ENCODE peak calls at places on chromosomes 1 and 21, in nine cellular contexts. L is GM23338, Q is HCT116, W is GM23248, V is OCI-LY7, C is SK-N-SH, U is neural progenitor cell, D is PC-3, P is MM.1S. O is an unnamed sample.
A peak's percentile ranks its signal among the peaks of the same experiment; 100 is the strongest.

GRCh38 chr1:57422271-57423134 is 1.4 kb downstream of the DAB1 start:
- DNase-seq in L (peak; percentile 81), Q (no peak), W (peak; percentile 40), V (no peak), C (peak; percentile 73), U (peak; percentile 80), D (no peak), P (no peak), O (peak; percentile 65)

GRCh38 chr1:85850238-85850637 is 142.0 kb upstream of the ZNHIT6 start:
- DNase-seq in L (peak; percentile 6), Q (peak; percentile 84), W (peak; percentile 94), V (no peak), C (no peak), U (no peak), D (peak; percentile 96), P (peak; percentile 74), O (peak; percentile 12)

GRCh38 chr1:14704846-14705245 is 106.4 kb downstream of the KAZN start:
- DNase-seq in L (no peak), Q (no peak), W (no peak), V (no peak), C (no peak), U (no peak), D (peak; percentile 38), P (peak; percentile 16), O (no peak)

GRCh38 chr1:2629627-2630497 is 3.0 kb downstream of the MMEL1 start:
- DNase-seq in L (no peak), Q (no peak), W (no peak), V (no peak), C (no peak), U (no peak), D (no peak), P (no peak), O (no peak)

GRCh38 chr1:62241357-62242131 is 46.9 kb downstream of the L1TD1 start:
- DNase-seq in L (no peak), Q (no peak), W (no peak), V (no peak), C (no peak), U (no peak), D (peak; percentile 35), P (no peak), O (no peak)

GRCh38 chr1:112395832-112396667 is at the start of gene CTTNBP2NL:
- DNase-seq in L (peak; percentile 99), Q (peak; percentile 88), W (peak; percentile 99), V (peak; percentile 85), C (peak; percentile 95), U (peak; percentile 99), D (peak; percentile 96), P (peak; percentile 66), O (peak; percentile 99)

GRCh38 chr21:42297372-42297771 is 17.8 kb downstream of the TFF3 start:
- DNase-seq in L (no peak), Q (no peak), W (no peak), V (no peak), C (no peak), U (peak; percentile 32), D (no peak), P (no peak), O (no peak)

GRCh38 chr1:201456499-201457309 is 12.3 kb downstream of the PHLDA3 start:
- DNase-seq in L (no peak), Q (no peak), W (peak; percentile 99), V (peak; percentile 21), C (no peak), U (peak; percentile 38), D (peak; percentile 97), P (no peak), O (peak; percentile 73)

GRCh38 chr1:21623411-21623961 is 45.7 kb downstream of the RAP1GAP start:
- DNase-seq in L (no peak), Q (no peak), W (no peak), V (no peak), C (peak; percentile 79), U (no peak), D (peak; percentile 8), P (no peak), O (peak; percentile 82)

GRCh38 chr1:80678438-80678837 is 1122.3 kb upstream of the ADGRL2 start:
- DNase-seq in L (no peak), Q (no peak), W (no peak), V (no peak), C (no peak), U (no peak), D (no peak), P (no peak), O (no peak)

GRCh38 chr1:25990702-25991395 is 7.0 kb downstream of the PAFAH2 start:
- DNase-seq in L (no peak), Q (no peak), W (no peak), V (no peak), C (no peak), U (no peak), D (no peak), P (no peak), O (no peak)

GRCh38 chr1:24619376-24619775 is 23.7 kb upstream of the SRRM1 start:
- DNase-seq in L (no peak), Q (no peak), W (no peak), V (no peak), C (no peak), U (no peak), D (no peak), P (no peak), O (no peak)
- TF ChIP-seq EZH2phosphoT487 in L (no peak), Q (no peak), W (no peak), V (no peak), C (no peak), U (no peak), D (no peak), P (no peak), O (no peak)

GRCh38 chr1:153397056-153397923 is 6.4 kb upstream of the S100A8 start:
- DNase-seq in L (no peak), Q (no peak), W (no peak), V (no peak), C (no peak), U (no peak), D (no peak), P (no peak), O (no peak)
- H3K4me2 ChIP-seq in L (no peak overlapping the region), Q (no peak overlapping the region), W (no peak overlapping the region), V (no peak overlapping the region), C (no peak overlapping the region), U (no peak overlapping the region), D (no peak overlapping the region), P (no peak overlapping the region), O (no peak overlapping the region)

GRCh38 chr21:45971487-45972352 is 9.8 kb upstream of the COL6A1 start:
- DNase-seq in L (peak; percentile 32), Q (no peak), W (peak; percentile 96), V (no peak), C (peak; percentile 92), U (no peak), D (no peak), P (no peak), O (peak; percentile 67)
- H2AFZ ChIP-seq in L (peak overlapping the region; percentile 66), Q (no peak overlapping the region), W (no peak overlapping the region), V (no peak overlapping the region), C (no peak overlapping the region), U (no peak overlapping the region), D (no peak overlapping the region), P (no peak overlapping the region), O (no peak overlapping the region)

DNA sequence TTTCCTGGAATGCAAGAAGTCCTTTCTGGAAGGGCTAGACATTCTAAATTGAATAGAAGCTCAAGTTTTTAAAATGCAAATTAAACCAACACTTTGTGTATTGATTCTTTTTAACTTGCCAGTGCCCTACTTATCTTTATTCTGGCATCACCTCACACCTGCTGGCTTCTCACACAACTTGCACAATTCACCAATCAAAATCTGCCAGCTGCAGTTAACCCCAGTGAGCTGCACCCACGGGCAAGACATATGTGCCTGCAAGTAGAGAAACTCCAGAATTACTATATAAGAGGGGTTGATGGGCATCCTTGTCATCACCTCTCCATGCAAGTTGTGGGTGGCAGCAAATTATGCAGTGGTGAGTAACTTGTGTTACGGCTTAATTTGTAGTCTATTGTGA is 11.7 kb upstream of the PLPPR4 start:
- DNase-seq in L (no peak), Q (no peak), W (no peak), V (no peak), C (no peak), U (no peak), D (no peak), P (no peak), O (no peak)
- TF ChIP-seq EZH2phosphoT487 in L (no peak), Q (no peak), W (no peak), V (no peak), C (no peak), U (no peak), D (no peak), P (no peak), O (no peak)

DNA sequence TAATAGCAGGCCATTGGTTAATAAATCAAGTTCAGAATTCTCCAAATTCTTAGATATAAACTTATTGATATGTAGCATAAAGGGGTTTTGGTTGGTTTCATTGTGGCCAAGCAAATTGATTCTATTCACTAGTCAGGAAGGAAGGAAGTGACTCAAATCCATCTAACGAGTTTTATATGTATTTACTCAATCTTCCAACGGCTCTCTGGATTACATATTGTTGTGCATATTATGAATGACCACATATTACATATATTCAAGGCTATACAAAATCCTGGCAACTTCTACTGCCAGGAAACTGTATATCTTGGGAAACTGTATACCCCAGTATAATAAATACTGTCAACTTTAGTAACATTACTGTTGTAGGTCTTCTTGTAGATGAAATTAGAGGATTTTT is 20.1 kb upstream of the PDE4B start:
- DNase-seq in L (no peak), Q (no peak), W (no peak), V (no peak), C (no peak), U (no peak), D (peak; percentile 89), P (no peak), O (no peak)
- H3K4me2 ChIP-seq in L (no peak overlapping the region), Q (no peak overlapping the region), W (no peak overlapping the region), V (no peak overlapping the region), C (no peak overlapping the region), U (no peak overlapping the region), D (peak overlapping the region; percentile 77), P (no peak overlapping the region), O (no peak overlapping the region)

O was measured in hepatocyte.